ENCODE peak calls at places on chromosomes 5 and 9, in eight cellular contexts. W is H7; R is Right ventricle myocardium superior; O is activated CD4-positive, alpha-beta T cell treated with anti-CD3 and anti-CD28 coated beads, Interleukin-2, amount 50 U/mL, for 1 hour; J is fibroblast of mammary gland; F is heart right ventricle; A is hepatocyte; V is putamen. Y is an unnamed sample.

GRCh38 chr5:180390441-180391190 is 37.5 kb upstream of the GFPT2 start:
- DNase-seq in F (no peak), O (no peak), R (no peak), J (no peak), W (peak), V (no peak), A (no peak), Y (no peak)

GRCh38 chr5:143554194-143554717 is 150.8 kb upstream of the NR3C1 start:
- DNase-seq in O (no peak), R (no peak), F (no peak), A (no peak), V (no peak), W (no peak), J (peak), Y (peak)

GRCh38 chr9:14652729-14653377 is 40.4 kb downstream of the ZDHHC21 start:
- DNase-seq in W (peak), R (no peak), J (peak), O (no peak), V (peak), A (peak), F (no peak), Y (peak)

GRCh38 chr9:93218161-93218560 is 34.2 kb downstream of the WNK2 start:
- DNase-seq in O (no peak), V (no peak), R (peak), A (no peak), W (no peak), F (peak), J (no peak), Y (no peak)

GRCh38 chr5:113215401-113216060 is 219.3 kb downstream of the TSSK1B start:
- DNase-seq in W (no peak), O (no peak), R (no peak), A (no peak), V (no peak), F (no peak), J (peak), Y (peak)

GRCh38 chr5:90637731-90638130 is 79.1 kb downstream of the ADGRV1 start:
- DNase-seq in R (no peak), W (no peak), J (no peak), F (no peak), A (no peak), O (no peak), V (no peak), Y (no peak)

GRCh38 chr5:37772255-37772654 is 67.6 kb downstream of the GDNF start:
- DNase-seq in R (no peak), O (no peak), V (no peak), J (no peak), W (no peak), A (no peak), F (no peak), Y (no peak)

GRCh38 chr5:6675784-6676499 is 37.3 kb upstream of the TENT4A start:
- DNase-seq in V (no peak), A (no peak), W (no peak), F (no peak), J (peak), R (no peak), O (no peak), Y (no peak)

GRCh38 chr9:113600871-113601545 is 137.5 kb downstream of the RGS3 start:
- DNase-seq in W (no peak), A (no peak), R (no peak), F (no peak), V (no peak), O (no peak), J (no peak), Y (no peak)

GRCh38 chr5:153659337-153659736 is 168.9 kb downstream of the GRIA1 start:
- DNase-seq in J (peak), V (no peak), W (no peak), A (peak), O (no peak), R (no peak), F (no peak), Y (peak)

GRCh38 chr9:106772523-106773290 is 90.3 kb upstream of the ZNF462 start:
- DNase-seq in F (no peak), W (no peak), A (no peak), V (no peak), O (no peak), J (peak), R (no peak), Y (no peak)

GRCh38 chr9:14099737-14100136 is 214.2 kb downstream of the NFIB start:
- DNase-seq in J (no peak), A (no peak), F (no peak), O (no peak), R (no peak), W (no peak), V (no peak), Y (no peak)

GRCh38 chr9:33227013-33227398 is 13.0 kb upstream of the SPINK4 start:
- DNase-seq in O (no peak), J (no peak), A (no peak), R (peak), W (no peak), F (peak), V (no peak), Y (no peak)

GRCh38 chr5:142015781-142016533 is 3.1 kb upstream of the GNPDA1 start:
- DNase-seq in A (peak), V (peak), J (peak), F (no peak), R (no peak), W (no peak), O (no peak), Y (peak)

GRCh38 chr9:136949239-136949816 is 2.7 kb upstream of the LCN12 start:
- DNase-seq in A (peak), R (peak), F (no peak), V (no peak), J (no peak), W (no peak), O (no peak), Y (no peak)

GRCh38 chr9:27572918-27573698 is at the start of gene C9orf72:
- DNase-seq in F (peak), V (peak), A (peak), R (peak), O (peak), J (no peak), W (peak), Y (peak)

GRCh38 chr9:117535439-117535838 is 120.6 kb upstream of the ASTN2 start:
- DNase-seq in O (no peak), R (no peak), A (peak), V (no peak), F (no peak), W (peak), J (no peak), Y (no peak)

GRCh38 chr5:135205616-135206349 is 171.8 kb upstream of the PITX1 start:
- DNase-seq in O (no peak), J (peak), W (no peak), A (no peak), V (no peak), F (no peak), R (no peak), Y (peak)

GRCh38 chr5:43358338-43358737 is 45.1 kb upstream of the HMGCS1 start:
- DNase-seq in R (no peak), O (no peak), J (no peak), V (no peak), A (no peak), F (no peak), W (no peak), Y (no peak)

GRCh38 chr9:127777368-127777960 is 1.0 kb downstream of the SH2D3C start:
- DNase-seq in R (no peak), V (no peak), F (no peak), W (no peak), A (no peak), J (no peak), O (no peak), Y (no peak)

GRCh38 chr9:2291980-2292704 is 277.0 kb downstream of the SMARCA2 start:
- DNase-seq in V (no peak), F (no peak), J (peak), O (no peak), W (no peak), R (no peak), A (peak), Y (no peak)

GRCh38 chr9:137619240-137620090 is 660 bp downstream of the EHMT1 start:
- DNase-seq in A (peak), V (no peak), W (no peak), R (peak), O (peak), J (peak), F (no peak), Y (peak)